ENCODE peak calls at places on chromosomes 3 and 15, in four cellular contexts. L is HFFc6, W is GM13976, V is MM.1S. M is an unnamed sample.

GRCh38 chr3:187979543-187979942 is 174.4 kb upstream of the LPP start:
- DNase-seq in V (no peak), W (no peak), L (no peak), M (peak)

GRCh38 chr3:46222435-46223161 is 14.5 kb upstream of the CCR1 start:
- DNase-seq in V (no peak), L (no peak), W (no peak), M (no peak)

GRCh38 chr3:139310474-139310933 is 33.3 kb upstream of the MRPS22 start:
- DNase-seq in V (no peak), L (peak), W (no peak), M (no peak)

GRCh38 chr3:89368846-89369245 is 261.4 kb downstream of the EPHA3 start:
- DNase-seq in W (no peak), V (no peak), L (no peak), M (no peak)

GRCh38 chr15:77795446-77795845 is 162.7 kb upstream of the LINGO1 start:
- DNase-seq in V (no peak), L (no peak), W (no peak), M (no peak)

GRCh38 chr3:113485161-113485609 is 29.8 kb downstream of the SPICE1 start:
- DNase-seq in W (no peak), L (no peak), V (no peak), M (no peak)

GRCh38 chr15:84765675-84766074 is 17.3 kb downstream of the ZNF592 start:
- DNase-seq in W (no peak), L (no peak), V (no peak), M (no peak)

GRCh38 chr15:35713733-35714132 is 167.8 kb upstream of the DPH6 start:
- DNase-seq in W (no peak), L (peak), V (no peak), M (no peak)

GRCh38 chr3:170307998-170308398 is 49.5 kb upstream of the SKIL start:
- DNase-seq in L (peak), W (no peak), V (no peak), M (no peak)

GRCh38 chr15:88920186-88920891 is 7.2 kb upstream of the MFGE8 start:
- DNase-seq in V (no peak), W (no peak), L (peak), M (no peak)

GRCh38 chr3:133472242-133472641 is 72.4 kb downstream of the BFSP2 start:
- DNase-seq in L (no peak), V (no peak), W (no peak), M (no peak)

GRCh38 chr3:64932666-64933342 is 245.0 kb upstream of the ADAMTS9 start:
- DNase-seq in L (no peak), V (no peak), W (no peak), M (no peak)

GRCh38 chr3:71825551-71826283 is 40.8 kb upstream of the PROK2 start:
- DNase-seq in W (peak), V (no peak), L (no peak), M (no peak)

GRCh38 chr3:105907790-105908189 is 39.0 kb upstream of the CBLB start:
- DNase-seq in W (peak), L (no peak), V (peak), M (no peak)

GRCh38 chr15:79724312-79724711 is 172.5 kb downstream of the MTHFS start:
- DNase-seq in L (peak), V (no peak), W (no peak), M (no peak)

GRCh38 chr15:95928822-95929221 is 401.7 kb upstream of the NR2F2 start:
- DNase-seq in W (no peak), L (no peak), V (no peak), M (no peak)

GRCh38 chr3:104604326-104605010 is 762.2 kb upstream of the ALCAM start:
- DNase-seq in L (peak), W (no peak), V (no peak), M (no peak)

GRCh38 chr3:126766653-126767052 is 62.6 kb downstream of the CHCHD6 start:
- DNase-seq in W (no peak), L (no peak), V (no peak), M (no peak)

GRCh38 chr3:53703630-53704362 is 142.4 kb downstream of the CHDH start:
- DNase-seq in L (no peak), V (no peak), W (no peak), M (no peak)

GRCh38 chr3:186849392-186849975 is 7.0 kb downstream of the ADIPOQ start:
- DNase-seq in W (peak), V (peak), L (no peak), M (peak)

GRCh38 chr3:143529018-143529478 is 319.2 kb downstream of the SLC9A9 start:
- DNase-seq in V (no peak), L (no peak), W (no peak), M (no peak)

GRCh38 chr3:117681619-117682018 is 972.0 kb downstream of the TUSC7 start:
- DNase-seq in V (no peak), L (peak), W (no peak), M (no peak)

GRCh38 chr15:36688310-36689102 is 109.1 kb downstream of the CDIN1 start:
- DNase-seq in V (no peak), W (no peak), L (peak), M (no peak)

GRCh38 chr3:9777695-9778023 is 7.9 kb upstream of the CAMK1 start:
- DNase-seq in W (no peak), L (no peak), V (no peak), M (no peak)

GRCh38 chr3:16069149-16069922 is 105.1 kb upstream of the GALNT15 start:
- DNase-seq in W (no peak), L (peak), V (no peak), M (no peak)

GRCh38 chr15:87713405-87713995 is 543.0 kb downstream of the NTRK3 start:
- DNase-seq in W (no peak), L (no peak), V (no peak), M (no peak)

GRCh38 chr3:150469931-150470740 is 62.0 kb downstream of the TSC22D2 start:
- DNase-seq in V (no peak), W (no peak), L (peak), M (no peak)

GRCh38 chr3:153704115-153704514 is 417.1 kb upstream of the ARHGEF26 start:
- DNase-seq in V (no peak), L (no peak), W (no peak), M (peak)
- TF ChIP-seq CTCF in V (no peak), L (no peak), W (no peak), M (peak)

DNA sequence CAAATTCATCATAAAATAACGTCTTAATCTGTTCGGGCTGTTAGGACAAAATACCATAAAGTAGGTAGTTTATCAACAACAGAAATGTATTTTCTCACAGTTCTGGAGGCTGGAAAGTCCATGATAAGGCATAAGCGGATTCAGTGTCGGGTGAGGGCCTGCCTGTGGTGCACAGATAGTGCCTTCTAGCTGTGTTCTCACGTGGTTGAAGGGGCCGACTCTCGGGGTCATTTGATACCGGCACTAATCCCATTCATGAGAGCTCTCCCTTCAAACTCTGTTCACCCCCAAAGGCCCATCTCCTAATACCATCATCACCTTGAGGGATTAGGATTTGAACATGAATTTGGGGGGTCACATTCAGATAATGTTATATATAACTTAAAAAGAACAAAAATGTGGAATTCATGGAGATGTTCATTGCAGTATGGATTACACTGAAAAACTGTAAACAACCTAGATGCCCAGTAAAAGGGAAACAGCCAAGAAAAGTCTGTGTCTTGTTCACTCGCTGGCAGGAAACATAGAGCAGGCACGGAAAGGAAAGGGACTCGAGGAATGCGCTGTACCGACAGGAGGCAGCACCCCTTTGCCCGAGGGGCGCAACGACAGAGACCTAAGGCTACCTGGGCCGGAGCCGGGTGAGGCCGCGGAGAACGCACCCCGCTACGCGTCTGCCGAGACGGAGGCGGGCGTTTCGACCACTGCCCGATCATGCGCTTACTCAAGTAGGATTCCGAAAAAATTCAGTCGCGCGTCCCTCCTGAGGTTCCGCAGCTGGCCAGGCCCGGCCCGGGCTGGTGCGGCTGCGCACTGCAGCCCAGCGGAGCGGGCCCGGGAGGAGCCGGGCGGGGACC is 1.1 kb upstream of the MAN2A2 start:
- DNase-seq in L (peak), V (peak), W (peak), M (peak)
- TF ChIP-seq CTCF in L (peak), V (peak), W (peak), M (peak)

GRCh38 chr3:4107430-4107829 is 195.7 kb upstream of the SETMAR start:
- DNase-seq in L (no peak), W (no peak), V (no peak), M (no peak)
- TF ChIP-seq CTCF in L (no peak), W (no peak), V (no peak), M (peak)

GRCh38 chr15:69616558-69616957 is 163.9 kb downstream of the RPLP1 start:
- DNase-seq in W (no peak), L (no peak), V (no peak), M (no peak)

GRCh38 chr15:69610858-69611257 is 158.2 kb downstream of the RPLP1 start:
- DNase-seq in L (no peak), V (no peak), W (no peak), M (no peak)

GRCh38 chr15:69612112-69612511 is 159.5 kb downstream of the RPLP1 start:
- DNase-seq in V (peak), L (no peak), W (no peak), M (no peak)

GRCh38 chr15:69613182-69613581 is 160.6 kb downstream of the RPLP1 start:
- DNase-seq in W (no peak), L (no peak), V (no peak), M (no peak)

GRCh38 chr15:69615756-69616155 is 163.1 kb downstream of the RPLP1 start:
- DNase-seq in V (no peak), W (no peak), L (no peak), M (no peak)
- TF ChIP-seq CTCF in V (no peak), W (no peak), L (no peak), M (no peak)

DNA sequence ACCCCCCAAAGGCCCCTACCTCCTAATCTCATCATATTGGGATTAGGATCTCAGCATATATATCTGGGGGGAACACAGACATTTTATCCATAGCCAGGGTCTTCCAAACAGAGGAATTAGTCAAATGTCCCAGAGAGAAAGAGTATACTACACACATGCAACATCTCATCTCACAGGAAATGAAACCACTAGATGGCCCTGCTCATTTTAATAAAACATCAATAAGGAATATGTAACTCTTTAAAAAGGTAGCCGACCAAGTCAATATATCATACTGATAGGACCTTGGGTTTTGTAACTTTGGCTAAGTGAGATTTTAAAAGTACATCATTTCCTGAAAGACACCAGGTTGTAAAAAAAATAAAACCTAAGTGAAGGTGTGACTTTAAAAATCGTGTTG is 45.6 kb upstream of the THSD4 start:
- DNase-seq in V (no peak), L (no peak), W (no peak), M (no peak)
- TF ChIP-seq CTCF in V (no peak), L (peak), W (no peak), M (peak)

DNA sequence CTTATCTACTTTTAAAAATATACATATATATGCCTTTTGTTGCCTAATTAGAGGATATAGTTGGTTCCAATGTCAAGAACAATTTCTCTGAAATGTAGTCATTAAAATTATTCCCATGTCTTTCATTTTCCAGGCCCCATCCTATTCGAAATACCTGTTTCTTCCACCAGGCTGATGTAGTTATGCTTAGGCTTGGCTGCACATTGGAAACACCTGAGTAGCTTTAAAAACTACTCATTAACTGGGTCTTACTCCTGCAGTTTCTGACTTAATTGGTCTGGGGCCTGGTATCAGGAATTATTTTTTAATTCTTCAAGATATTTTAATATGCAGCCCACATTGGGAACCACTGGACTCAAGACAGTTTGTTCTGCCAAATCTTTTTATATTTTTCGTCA is 53.7 kb downstream of the TGFBR2 start:
- DNase-seq in W (no peak), L (no peak), V (no peak), M (no peak)
- TF ChIP-seq CTCF in W (no peak), L (no peak), V (no peak), M (no peak)

GRCh38 chr15:98083203-98083910 is 122.9 kb downstream of the ARRDC4 start:
- DNase-seq in L (no peak), W (no peak), V (no peak), M (no peak)

GRCh38 chr15:98085003-98085639 is 124.6 kb downstream of the ARRDC4 start:
- DNase-seq in W (peak), V (peak), L (peak), M (peak)
- TF ChIP-seq CTCF in W (peak), V (peak), L (peak), M (peak)

GRCh38 chr15:44501768-44502366 is 35.1 kb upstream of the EIF3J start:
- DNase-seq in W (peak), V (peak), L (peak), M (peak)
- TF ChIP-seq CTCF in W (peak), V (peak), L (peak), M (peak)

DNA sequence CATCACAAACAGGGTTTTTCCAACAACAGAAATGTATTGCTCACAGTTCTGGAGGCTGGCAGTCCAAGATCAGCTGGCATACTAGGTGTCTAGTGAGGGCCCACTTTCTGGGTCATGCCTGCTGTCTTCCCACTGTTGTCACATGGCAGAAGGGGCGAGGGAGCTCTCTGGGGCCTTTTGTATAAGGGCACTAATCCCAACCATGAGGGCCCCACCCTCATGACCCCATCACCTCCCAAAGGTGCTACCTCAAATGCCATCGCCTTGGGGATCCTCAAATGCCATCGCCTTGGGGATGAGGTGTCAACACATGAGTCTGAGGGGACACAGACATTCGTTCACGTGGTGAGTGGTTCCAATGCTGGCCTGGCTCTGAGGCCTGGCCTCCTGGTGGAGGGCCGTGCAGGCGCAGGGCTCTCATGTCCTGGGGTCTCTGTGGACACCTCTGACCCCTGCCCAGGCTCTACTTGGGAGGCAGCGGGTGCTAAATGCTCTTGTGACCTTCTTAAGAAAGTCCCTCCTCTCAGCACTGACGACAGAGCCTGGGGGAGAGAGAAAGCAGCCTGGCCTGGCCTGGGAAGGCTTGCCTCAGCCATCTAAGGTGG is 16.8 kb downstream of the NUP210 start:
- DNase-seq in V (no peak), L (no peak), W (no peak), M (no peak)
- TF ChIP-seq CTCF in V (no peak), L (no peak), W (no peak), M (no peak)

GRCh38 chr3:141941093-141941492 is 64.7 kb downstream of the ATP1B3 start:
- DNase-seq in L (no peak), V (no peak), W (no peak), M (no peak)

GRCh38 chr3:141938011-141938350 is 61.5 kb downstream of the ATP1B3 start:
- DNase-seq in L (no peak), W (no peak), V (no peak), M (no peak)

GRCh38 chr3:141939759-141940158 is 63.3 kb downstream of the ATP1B3 start:
- DNase-seq in V (no peak), W (no peak), L (peak), M (no peak)

GRCh38 chr3:141942006-141942405 is 65.6 kb downstream of the ATP1B3 start:
- DNase-seq in W (no peak), L (no peak), V (no peak), M (no peak)

DNA sequence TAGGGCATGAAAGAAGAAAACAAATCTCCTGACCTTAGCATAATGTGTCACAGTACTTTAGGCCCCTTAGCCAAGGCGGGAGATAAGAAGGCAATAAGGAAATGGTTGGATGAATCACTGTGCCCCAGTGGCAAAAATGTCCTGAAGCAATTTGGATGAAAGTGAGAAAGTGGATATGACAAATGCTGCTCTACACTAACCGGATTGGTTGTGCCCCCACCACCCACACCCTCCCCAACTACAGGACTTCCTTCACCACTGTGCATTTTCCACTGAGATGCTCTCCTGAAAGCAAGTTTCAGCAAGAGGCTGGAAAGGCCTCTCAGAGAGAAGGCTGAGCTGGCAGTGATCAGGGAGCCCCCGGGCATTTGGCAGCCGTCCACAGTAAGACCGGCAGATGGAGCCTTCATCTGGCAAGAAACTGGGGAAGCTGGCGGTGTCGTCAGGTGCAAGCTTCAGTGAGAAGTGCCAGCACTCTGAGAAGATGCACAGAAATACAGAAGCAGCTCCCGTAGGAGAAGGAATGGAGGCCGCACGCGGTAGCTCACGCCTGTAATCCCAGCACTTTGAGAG is 63.8 kb downstream of the ATP1B3 start:
- DNase-seq in V (no peak), W (no peak), L (peak), M (peak)
- TF ChIP-seq CTCF in V (no peak), W (no peak), L (no peak), M (peak)

M was measured in OCI-LY7.